ENCODE peak calls at places on chromosomes 1 and 21, in five cellular contexts. One of them, this sample, is unnamed.

GRCh38 chr1:175511496-175511895 is 231.9 kb downstream of the TNR start:
- DNase-seq in Calu3: no peak
- DNase-seq in COR-L47: no peak
- DNase-seq in hepatic stellate cell: no peak
- DNase-seq in H9: no peak
- DNase-seq in this sample: no peak

GRCh38 chr1:53559391-53559815 is 100.2 kb downstream of the DMRTB1 start:
- DNase-seq in H9: no peak
- DNase-seq in Calu3: no peak
- DNase-seq in hepatic stellate cell: no peak
- DNase-seq in COR-L47: no peak
- DNase-seq in this sample: peak; percentile 13

GRCh38 chr1:165543651-165544452 is at the start of gene LRRC52:
- DNase-seq in H9: peak; percentile 76
- DNase-seq in COR-L47: peak; percentile 93
- DNase-seq in Calu3: peak; percentile 44
- DNase-seq in hepatic stellate cell: no peak
- DNase-seq in this sample: no peak

GRCh38 chr1:90114521-90115141 is 119.7 kb downstream of the ZNF326 start:
- DNase-seq in COR-L47: peak; percentile 68
- DNase-seq in H9: no peak
- DNase-seq in hepatic stellate cell: peak; percentile 6
- DNase-seq in Calu3: peak; percentile 17
- DNase-seq in this sample: no peak

GRCh38 chr1:182610606-182611194 is 6.5 kb upstream of the RGS16 start:
- DNase-seq in hepatic stellate cell: peak; percentile 53
- DNase-seq in COR-L47: no peak
- DNase-seq in Calu3: no peak
- DNase-seq in H9: no peak
- DNase-seq in this sample: no peak

GRCh38 chr1:19636065-19636464 is 8.0 kb upstream of the NBL1 start:
- DNase-seq in H9: no peak
- DNase-seq in Calu3: no peak
- DNase-seq in hepatic stellate cell: no peak
- DNase-seq in COR-L47: no peak
- DNase-seq in this sample: no peak

GRCh38 chr1:57072775-57073174 is 107.0 kb upstream of the C8B start:
- DNase-seq in COR-L47: no peak
- DNase-seq in hepatic stellate cell: no peak
- DNase-seq in Calu3: no peak
- DNase-seq in H9: peak; percentile 37
- DNase-seq in this sample: no peak

GRCh38 chr1:78280626-78281025 is 210.1 kb upstream of the PTGFR start:
- DNase-seq in Calu3: no peak
- DNase-seq in COR-L47: no peak
- DNase-seq in H9: no peak
- DNase-seq in hepatic stellate cell: no peak
- DNase-seq in this sample: no peak

GRCh38 chr1:245946905-245947304 is 560.2 kb downstream of the SMYD3 start:
- DNase-seq in Calu3: no peak
- DNase-seq in hepatic stellate cell: no peak
- DNase-seq in H9: no peak
- DNase-seq in COR-L47: no peak
- DNase-seq in this sample: no peak

GRCh38 chr1:36182734-36183133 is 26.8 kb downstream of the MAP7D1 start:
- DNase-seq in COR-L47: peak; percentile 9
- DNase-seq in Calu3: no peak
- DNase-seq in H9: peak; percentile 87
- DNase-seq in hepatic stellate cell: no peak
- DNase-seq in this sample: no peak

GRCh38 chr1:79040424-79041089 is 34.0 kb upstream of the ADGRL4 start:
- DNase-seq in Calu3: no peak
- DNase-seq in hepatic stellate cell: no peak
- DNase-seq in H9: no peak
- DNase-seq in COR-L47: no peak
- DNase-seq in this sample: no peak

GRCh38 chr1:167052389-167052788 is 37.8 kb downstream of the GPA33 start:
- DNase-seq in hepatic stellate cell: peak; percentile 22
- DNase-seq in H9: peak; percentile 81
- DNase-seq in Calu3: no peak
- DNase-seq in COR-L47: peak; percentile 22
- DNase-seq in this sample: no peak

GRCh38 chr1:43450251-43451070 is 3.3 kb downstream of the HYI start:
- DNase-seq in H9: peak; percentile 20
- DNase-seq in COR-L47: no peak
- DNase-seq in hepatic stellate cell: no peak
- DNase-seq in Calu3: no peak
- DNase-seq in this sample: no peak

GRCh38 chr1:84737572-84737971 is 47.3 kb upstream of the SSX2IP start:
- DNase-seq in COR-L47: no peak
- DNase-seq in Calu3: no peak
- DNase-seq in H9: no peak
- DNase-seq in hepatic stellate cell: no peak
- DNase-seq in this sample: no peak

GRCh38 chr1:14742181-14742980 is 143.9 kb downstream of the KAZN start:
- DNase-seq in H9: peak; percentile 67
- DNase-seq in Calu3: peak; percentile 10
- DNase-seq in COR-L47: no peak
- DNase-seq in hepatic stellate cell: peak; percentile 32
- DNase-seq in this sample: no peak

GRCh38 chr1:87915771-87916170 is 587.1 kb downstream of the LMO4 start:
- DNase-seq in H9: no peak
- DNase-seq in hepatic stellate cell: no peak
- DNase-seq in COR-L47: no peak
- DNase-seq in Calu3: no peak
- DNase-seq in this sample: no peak

GRCh38 chr1:20994176-20994575 is 182.5 kb downstream of the EIF4G3 start:
- DNase-seq in H9: no peak
- DNase-seq in Calu3: no peak
- DNase-seq in hepatic stellate cell: no peak
- DNase-seq in COR-L47: no peak
- DNase-seq in this sample: no peak

GRCh38 chr1:159853417-159853816 is 9.0 kb downstream of the VSIG8 start:
- DNase-seq in hepatic stellate cell: no peak
- DNase-seq in Calu3: no peak
- DNase-seq in COR-L47: no peak
- DNase-seq in H9: no peak
- DNase-seq in this sample: no peak

GRCh38 chr1:31507221-31507620 is 69.1 kb upstream of the TINAGL1 start:
- DNase-seq in COR-L47: no peak
- DNase-seq in H9: no peak
- DNase-seq in hepatic stellate cell: no peak
- DNase-seq in Calu3: no peak
- DNase-seq in this sample: no peak

GRCh38 chr1:202160377-202160940 is at the start of gene PTPN7:
- DNase-seq in hepatic stellate cell: no peak
- DNase-seq in COR-L47: no peak
- DNase-seq in Calu3: peak; percentile 30
- DNase-seq in H9: peak; percentile 28
- DNase-seq in this sample: peak; percentile 46

GRCh38 chr1:161887724-161888287 is 121.7 kb downstream of the ATF6 start:
- DNase-seq in Calu3: no peak
- DNase-seq in COR-L47: no peak
- DNase-seq in hepatic stellate cell: no peak
- DNase-seq in H9: no peak
- DNase-seq in this sample: no peak

GRCh38 chr1:7406641-7407546 is 364.2 kb upstream of the VAMP3 start:
- DNase-seq in COR-L47: no peak
- DNase-seq in hepatic stellate cell: no peak
- DNase-seq in Calu3: no peak
- DNase-seq in H9: peak; percentile 21
- DNase-seq in this sample: no peak

GRCh38 chr1:54882483-54882882 is 4.5 kb downstream of the DHCR24 start:
- DNase-seq in Calu3: no peak
- DNase-seq in hepatic stellate cell: no peak
- DNase-seq in COR-L47: no peak
- DNase-seq in H9: no peak
- DNase-seq in this sample: no peak

GRCh38 chr1:78884685-78885452 is 121.7 kb downstream of the ADGRL4 start:
- DNase-seq in COR-L47: no peak
- DNase-seq in hepatic stellate cell: no peak
- DNase-seq in H9: no peak
- DNase-seq in Calu3: no peak
- DNase-seq in this sample: no peak

GRCh38 chr1:177969825-177970371 is at the start of gene SEC16B:
- DNase-seq in hepatic stellate cell: no peak
- DNase-seq in H9: no peak
- DNase-seq in COR-L47: no peak
- DNase-seq in Calu3: peak; percentile 68
- DNase-seq in this sample: peak; percentile 49

GRCh38 chr1:147850737-147851136 is 51.9 kb upstream of the GJA8 start:
- DNase-seq in hepatic stellate cell: no peak
- DNase-seq in H9: no peak
- DNase-seq in COR-L47: no peak
- DNase-seq in Calu3: no peak
- DNase-seq in this sample: no peak

GRCh38 chr1:226403522-226404034 is 4.3 kb downstream of the PARP1 start:
- DNase-seq in COR-L47: peak; percentile 4
- DNase-seq in H9: peak; percentile 39
- DNase-seq in hepatic stellate cell: peak; percentile 55
- DNase-seq in Calu3: peak; percentile 33
- DNase-seq in this sample: no peak

GRCh38 chr1:226882631-226883409 is 12.4 kb downstream of the PSEN2 start:
- DNase-seq in Calu3: no peak
- DNase-seq in H9: no peak
- DNase-seq in hepatic stellate cell: peak; percentile 70
- DNase-seq in COR-L47: no peak
- DNase-seq in this sample: no peak

GRCh38 chr1:38804062-38804886 is 55.3 kb downstream of the RRAGC start:
- DNase-seq in Calu3: no peak
- DNase-seq in hepatic stellate cell: no peak
- DNase-seq in H9: peak; percentile 57
- DNase-seq in COR-L47: no peak
- DNase-seq in this sample: no peak

GRCh38 chr1:26021647-26022403 is at the start of gene EXTL1:
- DNase-seq in hepatic stellate cell: peak; percentile 79
- DNase-seq in COR-L47: no peak
- DNase-seq in Calu3: no peak
- DNase-seq in H9: peak; percentile 85
- DNase-seq in this sample: no peak

GRCh38 chr1:109807398-109807795 is 43.7 kb upstream of the EPS8L3 start:
- DNase-seq in COR-L47: no peak
- DNase-seq in Calu3: no peak
- DNase-seq in H9: no peak
- DNase-seq in hepatic stellate cell: no peak
- DNase-seq in this sample: no peak

GRCh38 chr1:41936107-41936506 is 17.4 kb upstream of the HIVEP3 start:
- DNase-seq in hepatic stellate cell: no peak
- DNase-seq in Calu3: peak; percentile 63
- DNase-seq in COR-L47: peak; percentile 84
- DNase-seq in H9: no peak
- DNase-seq in this sample: no peak

GRCh38 chr1:108154323-108154722 is 45.8 kb downstream of the SLC25A24 start:
- DNase-seq in COR-L47: no peak
- DNase-seq in hepatic stellate cell: no peak
- DNase-seq in H9: no peak
- DNase-seq in Calu3: no peak
- DNase-seq in this sample: no peak

GRCh38 chr1:31891280-31891679 is 46.9 kb downstream of the PTP4A2 start:
- DNase-seq in H9: no peak
- DNase-seq in hepatic stellate cell: no peak
- DNase-seq in COR-L47: no peak
- DNase-seq in Calu3: no peak
- DNase-seq in this sample: no peak

GRCh38 chr1:93700532-93701469 is 19.2 kb upstream of the BCAR3 start:
- DNase-seq in hepatic stellate cell: no peak
- DNase-seq in Calu3: no peak
- DNase-seq in COR-L47: no peak
- DNase-seq in H9: no peak
- DNase-seq in this sample: no peak

GRCh38 chr21:42187976-42188653 is 30.8 kb upstream of the ABCG1 start:
- DNase-seq in H9: no peak
- DNase-seq in Calu3: no peak
- DNase-seq in hepatic stellate cell: no peak
- DNase-seq in COR-L47: no peak
- DNase-seq in this sample: peak; percentile 71

GRCh38 chr1:70458120-70458519 is 47.1 kb downstream of the CTH start:
- DNase-seq in COR-L47: peak; percentile 10
- DNase-seq in H9: no peak
- DNase-seq in Calu3: no peak
- DNase-seq in hepatic stellate cell: no peak
- DNase-seq in this sample: no peak

GRCh38 chr1:13628218-13628617 is 44.6 kb downstream of the PDPN start:
- DNase-seq in hepatic stellate cell: no peak
- DNase-seq in COR-L47: no peak
- DNase-seq in H9: no peak
- DNase-seq in Calu3: no peak
- DNase-seq in this sample: no peak

This sample was measured in mucosa of descending colon.